ENCODE peak calls at places on chromosomes 3 and 15, in five cellular contexts. One of them, this sample, is unnamed.

GRCh38 chr15:59333401-59334062 is 39.1 kb downstream of the MYO1E start:
- DNase-seq in astrocyte of the cerebellum: no peak
- DNase-seq in fibroblast of pulmonary artery: no peak
- DNase-seq in tibial artery: no peak
- DNase-seq in activated CD4-positive, alpha-beta T cell treated with anti-CD3 and anti-CD28 coated beads for 36 hours: no peak
- DNase-seq in this sample: no peak

GRCh38 chr3:149703474-149703873 is 45.6 kb upstream of the WWTR1 start:
- DNase-seq in astrocyte of the cerebellum: no peak
- DNase-seq in fibroblast of pulmonary artery: peak
- DNase-seq in tibial artery: peak
- DNase-seq in activated CD4-positive, alpha-beta T cell treated with anti-CD3 and anti-CD28 coated beads for 36 hours: no peak
- DNase-seq in this sample: no peak

GRCh38 chr3:126850370-126851085 is 132.4 kb upstream of the PLXNA1 start:
- DNase-seq in astrocyte of the cerebellum: peak
- DNase-seq in fibroblast of pulmonary artery: peak
- DNase-seq in tibial artery: no peak
- DNase-seq in activated CD4-positive, alpha-beta T cell treated with anti-CD3 and anti-CD28 coated beads for 36 hours: no peak
- DNase-seq in this sample: no peak

GRCh38 chr3:86965180-86965579 is 25.8 kb downstream of the VGLL3 start:
- DNase-seq in astrocyte of the cerebellum: no peak
- DNase-seq in fibroblast of pulmonary artery: no peak
- DNase-seq in tibial artery: no peak
- DNase-seq in activated CD4-positive, alpha-beta T cell treated with anti-CD3 and anti-CD28 coated beads for 36 hours: no peak
- DNase-seq in this sample: no peak

GRCh38 chr3:29281265-29282228 is 676 bp downstream of the RBMS3 start:
- DNase-seq in astrocyte of the cerebellum: no peak
- DNase-seq in fibroblast of pulmonary artery: peak
- DNase-seq in tibial artery: peak
- DNase-seq in activated CD4-positive, alpha-beta T cell treated with anti-CD3 and anti-CD28 coated beads for 36 hours: peak
- DNase-seq in this sample: no peak

GRCh38 chr3:170506556-170506955 is 79.3 kb downstream of the SLC7A14 start:
- DNase-seq in astrocyte of the cerebellum: no peak
- DNase-seq in fibroblast of pulmonary artery: peak
- DNase-seq in tibial artery: no peak
- DNase-seq in activated CD4-positive, alpha-beta T cell treated with anti-CD3 and anti-CD28 coated beads for 36 hours: no peak
- DNase-seq in this sample: no peak

GRCh38 chr3:134354612-134355275 is 19.5 kb downstream of the AMOTL2 start:
- DNase-seq in astrocyte of the cerebellum: no peak
- DNase-seq in fibroblast of pulmonary artery: no peak
- DNase-seq in tibial artery: no peak
- DNase-seq in activated CD4-positive, alpha-beta T cell treated with anti-CD3 and anti-CD28 coated beads for 36 hours: no peak
- DNase-seq in this sample: no peak

GRCh38 chr15:92629276-92629974 is 26.1 kb downstream of the FAM174B start:
- DNase-seq in astrocyte of the cerebellum: no peak
- DNase-seq in fibroblast of pulmonary artery: no peak
- DNase-seq in tibial artery: no peak
- DNase-seq in activated CD4-positive, alpha-beta T cell treated with anti-CD3 and anti-CD28 coated beads for 36 hours: peak
- DNase-seq in this sample: peak

GRCh38 chr3:36991923-36992805 is 767 bp downstream of the EPM2AIP1 start:
- DNase-seq in astrocyte of the cerebellum: peak
- DNase-seq in fibroblast of pulmonary artery: peak
- DNase-seq in tibial artery: peak
- DNase-seq in activated CD4-positive, alpha-beta T cell treated with anti-CD3 and anti-CD28 coated beads for 36 hours: peak
- DNase-seq in this sample: peak

GRCh38 chr15:83516935-83517334 is 69.8 kb downstream of the SH3GL3 start:
- DNase-seq in astrocyte of the cerebellum: no peak
- DNase-seq in fibroblast of pulmonary artery: peak
- DNase-seq in tibial artery: no peak
- DNase-seq in activated CD4-positive, alpha-beta T cell treated with anti-CD3 and anti-CD28 coated beads for 36 hours: no peak
- DNase-seq in this sample: no peak

GRCh38 chr3:197949191-197949766 is 711 bp upstream of the RPL35A start:
- DNase-seq in astrocyte of the cerebellum: no peak
- DNase-seq in fibroblast of pulmonary artery: no peak
- DNase-seq in tibial artery: no peak
- DNase-seq in activated CD4-positive, alpha-beta T cell treated with anti-CD3 and anti-CD28 coated beads for 36 hours: no peak
- DNase-seq in this sample: no peak

GRCh38 chr15:74616996-74617395 is 1.4 kb downstream of the CLK3 start:
- DNase-seq in astrocyte of the cerebellum: no peak
- DNase-seq in fibroblast of pulmonary artery: no peak
- DNase-seq in tibial artery: no peak
- DNase-seq in activated CD4-positive, alpha-beta T cell treated with anti-CD3 and anti-CD28 coated beads for 36 hours: no peak
- DNase-seq in this sample: no peak

GRCh38 chr3:129317876-129318275 is 39.2 kb downstream of the HMCES start:
- DNase-seq in astrocyte of the cerebellum: no peak
- DNase-seq in fibroblast of pulmonary artery: no peak
- DNase-seq in tibial artery: no peak
- DNase-seq in activated CD4-positive, alpha-beta T cell treated with anti-CD3 and anti-CD28 coated beads for 36 hours: no peak
- DNase-seq in this sample: no peak

GRCh38 chr3:197555281-197556261 is at the start of gene BDH1:
- DNase-seq in astrocyte of the cerebellum: no peak
- DNase-seq in fibroblast of pulmonary artery: no peak
- DNase-seq in tibial artery: no peak
- DNase-seq in activated CD4-positive, alpha-beta T cell treated with anti-CD3 and anti-CD28 coated beads for 36 hours: peak
- DNase-seq in this sample: peak

GRCh38 chr3:58627580-58627894 is 39.0 kb downstream of the FAM3D start:
- DNase-seq in astrocyte of the cerebellum: no peak
- DNase-seq in fibroblast of pulmonary artery: peak
- DNase-seq in tibial artery: no peak
- DNase-seq in activated CD4-positive, alpha-beta T cell treated with anti-CD3 and anti-CD28 coated beads for 36 hours: no peak
- DNase-seq in this sample: no peak

GRCh38 chr3:51340311-51340829 is 44.7 kb upstream of the MANF start:
- DNase-seq in astrocyte of the cerebellum: peak
- DNase-seq in fibroblast of pulmonary artery: peak
- DNase-seq in tibial artery: peak
- DNase-seq in activated CD4-positive, alpha-beta T cell treated with anti-CD3 and anti-CD28 coated beads for 36 hours: peak
- DNase-seq in this sample: no peak

GRCh38 chr3:122484985-122485384 is 29.8 kb downstream of the KPNA1 start:
- DNase-seq in astrocyte of the cerebellum: peak
- DNase-seq in fibroblast of pulmonary artery: peak
- DNase-seq in tibial artery: no peak
- DNase-seq in activated CD4-positive, alpha-beta T cell treated with anti-CD3 and anti-CD28 coated beads for 36 hours: no peak
- DNase-seq in this sample: no peak

GRCh38 chr3:16369247-16369646 is 104.2 kb downstream of the OXNAD1 start:
- DNase-seq in astrocyte of the cerebellum: no peak
- DNase-seq in fibroblast of pulmonary artery: no peak
- DNase-seq in tibial artery: no peak
- DNase-seq in activated CD4-positive, alpha-beta T cell treated with anti-CD3 and anti-CD28 coated beads for 36 hours: peak
- DNase-seq in this sample: no peak

GRCh38 chr15:25246641-25247417 is 192.0 kb downstream of the UBE3A start:
- DNase-seq in astrocyte of the cerebellum: no peak
- DNase-seq in fibroblast of pulmonary artery: no peak
- DNase-seq in tibial artery: no peak
- DNase-seq in activated CD4-positive, alpha-beta T cell treated with anti-CD3 and anti-CD28 coated beads for 36 hours: no peak
- DNase-seq in this sample: no peak

GRCh38 chr15:58062983-58063382 is 2.5 kb downstream of the ALDH1A2 start:
- DNase-seq in astrocyte of the cerebellum: no peak
- DNase-seq in fibroblast of pulmonary artery: no peak
- DNase-seq in tibial artery: no peak
- DNase-seq in activated CD4-positive, alpha-beta T cell treated with anti-CD3 and anti-CD28 coated beads for 36 hours: no peak
- DNase-seq in this sample: no peak

GRCh38 chr15:40471778-40472130 is 970 bp downstream of the CHST14 start:
- DNase-seq in astrocyte of the cerebellum: no peak
- DNase-seq in fibroblast of pulmonary artery: no peak
- DNase-seq in tibial artery: no peak
- DNase-seq in activated CD4-positive, alpha-beta T cell treated with anti-CD3 and anti-CD28 coated beads for 36 hours: peak
- DNase-seq in this sample: no peak

GRCh38 chr3:195893121-195893449 is 15.3 kb downstream of the TNK2 start:
- DNase-seq in astrocyte of the cerebellum: no peak
- DNase-seq in fibroblast of pulmonary artery: no peak
- DNase-seq in tibial artery: peak
- DNase-seq in activated CD4-positive, alpha-beta T cell treated with anti-CD3 and anti-CD28 coated beads for 36 hours: no peak
- DNase-seq in this sample: no peak

GRCh38 chr3:17986393-17986816 is 244.0 kb upstream of the TBC1D5 start:
- DNase-seq in astrocyte of the cerebellum: no peak
- DNase-seq in fibroblast of pulmonary artery: no peak
- DNase-seq in tibial artery: no peak
- DNase-seq in activated CD4-positive, alpha-beta T cell treated with anti-CD3 and anti-CD28 coated beads for 36 hours: no peak
- DNase-seq in this sample: no peak

GRCh38 chr3:149020839-149021252 is 29.5 kb downstream of the GYG1 start:
- DNase-seq in astrocyte of the cerebellum: no peak
- DNase-seq in fibroblast of pulmonary artery: no peak
- DNase-seq in tibial artery: no peak
- DNase-seq in activated CD4-positive, alpha-beta T cell treated with anti-CD3 and anti-CD28 coated beads for 36 hours: peak
- DNase-seq in this sample: no peak

GRCh38 chr15:49247556-49248102 is 77.6 kb downstream of the GALK2 start:
- DNase-seq in astrocyte of the cerebellum: no peak
- DNase-seq in fibroblast of pulmonary artery: no peak
- DNase-seq in tibial artery: no peak
- DNase-seq in activated CD4-positive, alpha-beta T cell treated with anti-CD3 and anti-CD28 coated beads for 36 hours: no peak
- DNase-seq in this sample: no peak

GRCh38 chr3:45583021-45583851 is 11.3 kb upstream of the LIMD1 start:
- DNase-seq in astrocyte of the cerebellum: no peak
- DNase-seq in fibroblast of pulmonary artery: peak
- DNase-seq in tibial artery: no peak
- DNase-seq in activated CD4-positive, alpha-beta T cell treated with anti-CD3 and anti-CD28 coated beads for 36 hours: no peak
- DNase-seq in this sample: no peak

GRCh38 chr3:52327486-52328290 is 11.6 kb downstream of the DNAH1 start:
- DNase-seq in astrocyte of the cerebellum: no peak
- DNase-seq in fibroblast of pulmonary artery: no peak
- DNase-seq in tibial artery: no peak
- DNase-seq in activated CD4-positive, alpha-beta T cell treated with anti-CD3 and anti-CD28 coated beads for 36 hours: no peak
- DNase-seq in this sample: no peak

GRCh38 chr3:169509359-169509758 is 154.2 kb downstream of the MECOM start:
- DNase-seq in astrocyte of the cerebellum: no peak
- DNase-seq in fibroblast of pulmonary artery: no peak
- DNase-seq in tibial artery: no peak
- DNase-seq in activated CD4-positive, alpha-beta T cell treated with anti-CD3 and anti-CD28 coated beads for 36 hours: no peak
- DNase-seq in this sample: no peak

GRCh38 chr3:177567833-177568232 is 370.6 kb upstream of the TBL1XR1 start:
- DNase-seq in astrocyte of the cerebellum: no peak
- DNase-seq in fibroblast of pulmonary artery: no peak
- DNase-seq in tibial artery: no peak
- DNase-seq in activated CD4-positive, alpha-beta T cell treated with anti-CD3 and anti-CD28 coated beads for 36 hours: no peak
- DNase-seq in this sample: no peak

GRCh38 chr15:48062476-48062875 is 58.3 kb upstream of the SLC24A5 start:
- DNase-seq in astrocyte of the cerebellum: peak
- DNase-seq in fibroblast of pulmonary artery: peak
- DNase-seq in tibial artery: no peak
- DNase-seq in activated CD4-positive, alpha-beta T cell treated with anti-CD3 and anti-CD28 coated beads for 36 hours: no peak
- DNase-seq in this sample: no peak

GRCh38 chr3:128498127-128498626 is 5.2 kb upstream of the GATA2 start:
- DNase-seq in astrocyte of the cerebellum: no peak
- DNase-seq in fibroblast of pulmonary artery: no peak
- DNase-seq in tibial artery: peak
- DNase-seq in activated CD4-positive, alpha-beta T cell treated with anti-CD3 and anti-CD28 coated beads for 36 hours: no peak
- DNase-seq in this sample: no peak

GRCh38 chr3:34421762-34422161 is 623.3 kb downstream of the PDCD6IP start:
- DNase-seq in astrocyte of the cerebellum: no peak
- DNase-seq in fibroblast of pulmonary artery: peak
- DNase-seq in tibial artery: no peak
- DNase-seq in activated CD4-positive, alpha-beta T cell treated with anti-CD3 and anti-CD28 coated beads for 36 hours: no peak
- DNase-seq in this sample: no peak

GRCh38 chr3:185021326-185021725 is 131.5 kb downstream of the C3orf70 start:
- DNase-seq in astrocyte of the cerebellum: no peak
- DNase-seq in fibroblast of pulmonary artery: no peak
- DNase-seq in tibial artery: no peak
- DNase-seq in activated CD4-positive, alpha-beta T cell treated with anti-CD3 and anti-CD28 coated beads for 36 hours: no peak
- DNase-seq in this sample: no peak

GRCh38 chr15:29533667-29534066 is 264.0 kb upstream of the NSMCE3 start:
- DNase-seq in astrocyte of the cerebellum: peak
- DNase-seq in fibroblast of pulmonary artery: peak
- DNase-seq in tibial artery: no peak
- DNase-seq in activated CD4-positive, alpha-beta T cell treated with anti-CD3 and anti-CD28 coated beads for 36 hours: no peak
- DNase-seq in this sample: no peak

GRCh38 chr3:146342971-146343370 is 92.1 kb upstream of the PLSCR4 start:
- DNase-seq in astrocyte of the cerebellum: no peak
- DNase-seq in fibroblast of pulmonary artery: peak
- DNase-seq in tibial artery: no peak
- DNase-seq in activated CD4-positive, alpha-beta T cell treated with anti-CD3 and anti-CD28 coated beads for 36 hours: no peak
- DNase-seq in this sample: no peak

GRCh38 chr3:16311960-16312451 is 47.0 kb downstream of the OXNAD1 start:
- DNase-seq in astrocyte of the cerebellum: peak
- DNase-seq in fibroblast of pulmonary artery: peak
- DNase-seq in tibial artery: peak
- DNase-seq in activated CD4-positive, alpha-beta T cell treated with anti-CD3 and anti-CD28 coated beads for 36 hours: peak
- DNase-seq in this sample: peak

GRCh38 chr15:57185507-57186074 is 190.7 kb upstream of the CGNL1 start:
- DNase-seq in astrocyte of the cerebellum: no peak
- DNase-seq in fibroblast of pulmonary artery: no peak
- DNase-seq in tibial artery: no peak
- DNase-seq in activated CD4-positive, alpha-beta T cell treated with anti-CD3 and anti-CD28 coated beads for 36 hours: no peak
- DNase-seq in this sample: no peak

GRCh38 chr3:128207953-128208352 is 54.7 kb downstream of the EEFSEC start:
- DNase-seq in astrocyte of the cerebellum: no peak
- DNase-seq in fibroblast of pulmonary artery: peak
- DNase-seq in tibial artery: no peak
- DNase-seq in activated CD4-positive, alpha-beta T cell treated with anti-CD3 and anti-CD28 coated beads for 36 hours: no peak
- DNase-seq in this sample: no peak